ENCODE peak calls at places on chromosomes 1 and 21, in eight cellular contexts. N is Calu3, F is activated T-cell treated with anti-CD3 and anti-CD28 coated beads for 1 hour, C is endothelial cell, V is iris pigment epithelial cell, E is nephron progenitor cell, L is AG08396, M is non-pigmented ciliary epithelial cell. A is an unnamed sample.

GRCh38 chr1:6962956-6963915 is 178.0 kb downstream of the CAMTA1 start:
- DNase-seq in C (peak), V (no peak), L (no peak), M (no peak), N (peak), E (peak), F (peak), A (peak)

GRCh38 chr1:56547977-56548376 is 31.4 kb downstream of the PLPP3 start:
- DNase-seq in C (no peak), M (no peak), V (no peak), E (no peak), N (peak), F (no peak), L (no peak), A (no peak)

GRCh38 chr1:160338580-160338979 is 4.5 kb downstream of the COPA start:
- DNase-seq in M (no peak), C (no peak), V (no peak), F (no peak), L (no peak), N (no peak), E (no peak), A (no peak)

GRCh38 chr1:94898486-94899385 is 28.2 kb downstream of the CNN3 start:
- DNase-seq in V (no peak), C (no peak), F (no peak), N (no peak), E (no peak), L (no peak), M (no peak), A (no peak)

GRCh38 chr1:208506812-208507211 is 262.6 kb upstream of the PLXNA2 start:
- DNase-seq in E (no peak), N (no peak), M (no peak), C (no peak), V (no peak), F (no peak), L (no peak), A (no peak)

GRCh38 chr1:85047472-85048295 is 616 bp downstream of the MCOLN3 start:
- DNase-seq in V (no peak), M (no peak), E (peak), F (no peak), L (peak), N (peak), C (peak), A (peak)

GRCh38 chr1:32759997-32760623 is 57.0 kb downstream of the YARS1 start:
- DNase-seq in C (no peak), M (no peak), F (no peak), N (peak), L (no peak), E (peak), V (peak), A (peak)

GRCh38 chr1:161905269-161905884 is 118.3 kb downstream of the OLFML2B start:
- DNase-seq in L (no peak), C (peak), N (peak), F (no peak), V (peak), M (no peak), E (no peak), A (peak)

GRCh38 chr1:201552941-201553341 is 14.0 kb downstream of the NAV1 start:
- DNase-seq in C (no peak), F (no peak), E (peak), N (no peak), L (no peak), V (peak), M (no peak), A (peak)

GRCh38 chr1:116373451-116374339 is 651 bp downstream of the ATP1A1 start:
- DNase-seq in F (peak), M (no peak), C (peak), N (peak), L (peak), V (peak), E (peak), A (peak)

GRCh38 chr1:235642021-235642942 is 7.3 kb downstream of the GNG4 start:
- DNase-seq in N (peak), C (no peak), L (no peak), E (no peak), F (peak), V (peak), M (no peak), A (peak)

GRCh38 chr21:34669149-34669879 is 520 bp downstream of the CLIC6 start:
- DNase-seq in F (no peak), E (peak), N (no peak), C (peak), V (no peak), M (no peak), L (peak), A (peak)

GRCh38 chr1:150005606-150006005 is 4.9 kb downstream of the OTUD7B start:
- DNase-seq in F (no peak), M (no peak), C (no peak), N (no peak), L (no peak), E (no peak), V (no peak), A (no peak)

GRCh38 chr1:52727114-52727586 is 897 bp downstream of the ZYG11B start:
- DNase-seq in V (peak), N (peak), F (no peak), C (peak), L (peak), M (no peak), E (peak), A (peak)

GRCh38 chr1:12170263-12170671 is 3.5 kb downstream of the TNFRSF1B start:
- DNase-seq in F (no peak), V (no peak), L (no peak), N (no peak), M (no peak), C (no peak), E (no peak), A (no peak)

GRCh38 chr1:198794498-198794897 is 155.7 kb downstream of the PTPRC start:
- DNase-seq in F (no peak), M (no peak), N (no peak), L (peak), V (peak), C (no peak), E (no peak), A (no peak)

A was measured in iPS-NIHi11.